ENCODE peak calls at places on chromosomes 3 and 15, in five cellular contexts. K, T, U, N and V are unnamed samples.

GRCh38 chr3:101803152-101803782 is 24.3 kb downstream of the NXPE3 start:
- DNase-seq in T (peak; percentile 40), U (peak; percentile 37), K (peak; percentile 61), N (peak; percentile 88), V (peak; percentile 58)

GRCh38 chr3:106795553-106795952 is 581.7 kb upstream of the CCDC54 start:
- DNase-seq in N (no peak), K (no peak), T (no peak), U (no peak), V (no peak)

GRCh38 chr15:66211670-66212455 is 41.7 kb downstream of the MEGF11 start:
- DNase-seq in N (no peak), K (no peak), U (no peak), T (no peak), V (no peak)

GRCh38 chr3:66712210-66712609 is 211.4 kb upstream of the LRIG1 start:
- DNase-seq in T (no peak), N (no peak), U (no peak), K (no peak), V (no peak)

GRCh38 chr3:33007776-33008175 is 56.3 kb downstream of the CCR4 start:
- DNase-seq in U (no peak), K (no peak), N (no peak), T (no peak), V (no peak)

GRCh38 chr3:25297667-25298585 is 130.1 kb upstream of the RARB start:
- DNase-seq in U (no peak), N (no peak), K (no peak), T (no peak), V (no peak)

GRCh38 chr3:118505784-118506183 is 528.9 kb downstream of the IGSF11 start:
- DNase-seq in N (no peak), T (no peak), K (no peak), U (no peak), V (no peak)

GRCh38 chr3:124663690-124664089 is 66.6 kb upstream of the UMPS start:
- DNase-seq in T (no peak), N (no peak), U (no peak), K (no peak), V (no peak)

GRCh38 chr15:83356516-83357399 is 72.3 kb upstream of the BNC1 start:
- DNase-seq in K (no peak), T (no peak), U (no peak), N (no peak), V (no peak)

GRCh38 chr15:40256642-40257235 is 17.9 kb downstream of the PAK6 start:
- DNase-seq in T (no peak), U (no peak), K (peak; percentile 58), N (no peak), V (no peak)

GRCh38 chr15:36831915-36832310 is 252.5 kb downstream of the CDIN1 start:
- DNase-seq in N (peak; percentile 67), K (peak; percentile 32), U (no peak), T (no peak), V (no peak)

GRCh38 chr3:4994823-4995499 is 15.7 kb downstream of the BHLHE40 start:
- DNase-seq in U (no peak), K (peak; percentile 98), N (no peak), T (no peak), V (no peak)

GRCh38 chr15:59741274-59741906 is 52.3 kb upstream of the BNIP2 start:
- DNase-seq in N (peak; percentile 48), T (peak; percentile 25), K (peak; percentile 10), U (no peak), V (peak; percentile 39)

GRCh38 chr15:88141490-88141889 is 115.0 kb downstream of the NTRK3 start:
- DNase-seq in T (no peak), K (no peak), U (no peak), N (no peak), V (no peak)

GRCh38 chr3:5030152-5030551 is 50.9 kb downstream of the BHLHE40 start:
- DNase-seq in T (no peak), N (no peak), K (no peak), U (no peak), V (no peak)

GRCh38 chr15:60767134-60767824 is 288.3 kb upstream of the ICE2 start:
- DNase-seq in K (no peak), U (no peak), T (no peak), N (no peak), V (no peak)

GRCh38 chr3:171850968-171851600 is 7.9 kb downstream of the TMEM212 start:
- DNase-seq in N (no peak), U (no peak), T (no peak), K (no peak), V (no peak)

GRCh38 chr3:157700405-157700804 is 197.2 kb upstream of the VEPH1 start:
- DNase-seq in U (no peak), N (peak; percentile 32), T (peak; percentile 7), K (no peak), V (no peak)

GRCh38 chr15:58916962-58917361 is 16.5 kb downstream of the SLTM start:
- DNase-seq in K (no peak), T (no peak), U (no peak), N (no peak), V (no peak)

GRCh38 chr15:88704791-88705768 is 66.3 kb downstream of the ISG20 start:
- DNase-seq in T (no peak), N (peak; percentile 37), U (no peak), K (peak; percentile 17), V (peak; percentile 56)

GRCh38 chr3:135896613-135897012 is 68.9 kb upstream of the PPP2R3A start:
- DNase-seq in U (no peak), K (peak; percentile 91), T (no peak), N (no peak), V (no peak)

GRCh38 chr15:34461730-34462129 is 24.1 kb upstream of the GOLGA8A start:
- DNase-seq in T (no peak), K (no peak), N (no peak), U (no peak), V (no peak)

GRCh38 chr15:68469162-68470048 is 37.4 kb upstream of the ITGA11 start:
- DNase-seq in N (no peak), U (no peak), T (no peak), K (no peak), V (no peak)

GRCh38 chr15:28873585-28874139 is 12.1 kb upstream of the APBA2 start:
- DNase-seq in U (no peak), N (no peak), T (no peak), K (no peak), V (peak; percentile 71)

GRCh38 chr3:42803800-42804112 is 534 bp downstream of the HIGD1A start:
- DNase-seq in U (no peak), N (peak; percentile 83), T (peak; percentile 42), K (no peak), V (peak; percentile 62)

GRCh38 chr15:77023576-77024272 is 28.8 kb downstream of the PSTPIP1 start:
- DNase-seq in T (no peak), N (no peak), U (no peak), K (no peak), V (no peak)

GRCh38 chr15:25245801-25246622 is 192.8 kb downstream of the UBE3A start:
- DNase-seq in N (no peak), U (no peak), T (no peak), K (no peak), V (no peak)

GRCh38 chr15:49438970-49439631 is 16.1 kb downstream of the FGF7 start:
- DNase-seq in K (peak; percentile 3), U (no peak), T (peak; percentile 5), N (peak; percentile 72), V (no peak)

GRCh38 chr15:43988900-43989299 is 162.1 kb downstream of the WDR76 start:
- DNase-seq in K (no peak), U (no peak), T (no peak), N (no peak), V (no peak)

GRCh38 chr15:66565731-66566130 is at the start of gene LCTL:
- DNase-seq in U (no peak), K (peak; percentile 46), T (no peak), N (peak; percentile 34), V (no peak)

GRCh38 chr15:85498471-85498870 is 118.1 kb downstream of the AKAP13 start:
- DNase-seq in N (no peak), T (no peak), U (no peak), K (no peak), V (no peak)

GRCh38 chr3:127050733-127051132 is 67.8 kb downstream of the PLXNA1 start:
- DNase-seq in U (no peak), N (no peak), K (no peak), T (no peak), V (no peak)

GRCh38 chr15:101533371-101534140 is 44.0 kb upstream of the PCSK6 start:
- DNase-seq in N (no peak), K (no peak), T (no peak), U (no peak), V (no peak)

GRCh38 chr3:100384735-100385134 is 16.2 kb downstream of the TOMM70 start:
- DNase-seq in T (no peak), N (no peak), K (no peak), U (no peak), V (no peak)

GRCh38 chr15:72195101-72195511 is 2.5 kb downstream of the GRAMD2A start:
- DNase-seq in N (no peak), K (peak; percentile 71), U (no peak), T (no peak), V (no peak)

GRCh38 chr3:114756506-114757279 is 390.4 kb downstream of the ZBTB20 start:
- DNase-seq in K (peak; percentile 76), N (no peak), U (no peak), T (no peak), V (no peak)

GRCh38 chr15:66124626-66125025 is 128.9 kb downstream of the MEGF11 start:
- DNase-seq in N (no peak), T (no peak), K (no peak), U (no peak), V (no peak)